ENCODE peak calls at places on chromosomes 3 and 15, in four cellular contexts. J is transverse colon, F is adrenal gland, H is stomach. C is an unnamed sample.

GRCh38 chr3:45180899-45181298 is 34.7 kb upstream of the CDCP1 start:
- DNase-seq in J (no peak), F (no peak), H (no peak), C (no peak)

GRCh38 chr15:31609243-31609642 is 282.6 kb downstream of the KLF13 start:
- DNase-seq in J (no peak), F (no peak), H (no peak), C (no peak)

GRCh38 chr3:171615281-171615680 is 155.1 kb upstream of the TNIK start:
- DNase-seq in J (no peak), F (no peak), H (no peak), C (no peak)

GRCh38 chr15:72375501-72375845 is 341 bp downstream of the HEXA start:
- DNase-seq in J (peak), F (no peak), H (peak), C (no peak)

GRCh38 chr15:40769310-40770146 is at the start of gene C15orf62:
- DNase-seq in J (peak), F (peak), H (peak), C (peak)

GRCh38 chr3:114887806-114888205 is 259.3 kb downstream of the ZBTB20 start:
- DNase-seq in J (no peak), F (no peak), H (no peak), C (no peak)

GRCh38 chr3:156488771-156489170 is 66.1 kb downstream of the SSR3 start:
- DNase-seq in J (no peak), F (no peak), H (no peak), C (no peak)

GRCh38 chr3:47113669-47114365 is 50.1 kb downstream of the SETD2 start:
- DNase-seq in J (no peak), F (no peak), H (no peak), C (no peak)

GRCh38 chr3:54817628-54818027 is 110.2 kb downstream of the LRTM1 start:
- DNase-seq in J (no peak), F (no peak), H (no peak), C (no peak)

GRCh38 chr15:27873039-27873438 is 226.1 kb downstream of the OCA2 start:
- DNase-seq in J (no peak), F (no peak), H (no peak), C (no peak)

GRCh38 chr15:67559158-67559557 is 16.7 kb downstream of the MAP2K5 start:
- DNase-seq in J (no peak), F (no peak), H (no peak), C (no peak)

GRCh38 chr3:35659808-35660207 is 20.5 kb downstream of the ARPP21 start:
- DNase-seq in J (peak), F (no peak), H (no peak), C (no peak)

GRCh38 chr15:90262426-90262825 is 3.0 kb upstream of the NGRN start:
- DNase-seq in J (no peak), F (no peak), H (no peak), C (no peak)

GRCh38 chr3:50655009-50655830 is 19.5 kb upstream of the DOCK3 start:
- DNase-seq in J (no peak), F (no peak), H (no peak), C (no peak)

GRCh38 chr15:67244966-67245478 is 9.4 kb downstream of the AAGAB start:
- DNase-seq in J (no peak), F (no peak), H (no peak), C (no peak)

GRCh38 chr15:64004582-64004981 is 41.7 kb downstream of the DAPK2 start:
- DNase-seq in J (peak), F (peak), H (peak), C (no peak)

GRCh38 chr15:25436707-25437106 is 2.1 kb downstream of the UBE3A start:
- DNase-seq in J (no peak), F (no peak), H (no peak), C (no peak)

GRCh38 chr3:56188201-56188600 is 280.1 kb downstream of the ERC2 start:
- DNase-seq in J (no peak), F (no peak), H (no peak), C (no peak)

GRCh38 chr3:45760878-45761711 is 35.2 kb downstream of the SLC6A20 start:
- DNase-seq in J (peak), F (peak), H (peak), C (peak)

GRCh38 chr15:79981861-79982455 is 11.0 kb upstream of the BCL2A1 start:
- DNase-seq in J (no peak), F (no peak), H (no peak), C (no peak)

GRCh38 chr3:169668957-169669681 is 5.6 kb upstream of the MECOM start:
- DNase-seq in J (peak), F (peak), H (peak), C (peak)

GRCh38 chr3:116254535-116254934 is 190.8 kb downstream of the LSAMP start:
- DNase-seq in J (no peak), F (no peak), H (no peak), C (no peak)

GRCh38 chr15:70156781-70157261 is 59.1 kb upstream of the TLE3 start:
- DNase-seq in J (no peak), F (peak), H (peak), C (no peak)

DNA sequence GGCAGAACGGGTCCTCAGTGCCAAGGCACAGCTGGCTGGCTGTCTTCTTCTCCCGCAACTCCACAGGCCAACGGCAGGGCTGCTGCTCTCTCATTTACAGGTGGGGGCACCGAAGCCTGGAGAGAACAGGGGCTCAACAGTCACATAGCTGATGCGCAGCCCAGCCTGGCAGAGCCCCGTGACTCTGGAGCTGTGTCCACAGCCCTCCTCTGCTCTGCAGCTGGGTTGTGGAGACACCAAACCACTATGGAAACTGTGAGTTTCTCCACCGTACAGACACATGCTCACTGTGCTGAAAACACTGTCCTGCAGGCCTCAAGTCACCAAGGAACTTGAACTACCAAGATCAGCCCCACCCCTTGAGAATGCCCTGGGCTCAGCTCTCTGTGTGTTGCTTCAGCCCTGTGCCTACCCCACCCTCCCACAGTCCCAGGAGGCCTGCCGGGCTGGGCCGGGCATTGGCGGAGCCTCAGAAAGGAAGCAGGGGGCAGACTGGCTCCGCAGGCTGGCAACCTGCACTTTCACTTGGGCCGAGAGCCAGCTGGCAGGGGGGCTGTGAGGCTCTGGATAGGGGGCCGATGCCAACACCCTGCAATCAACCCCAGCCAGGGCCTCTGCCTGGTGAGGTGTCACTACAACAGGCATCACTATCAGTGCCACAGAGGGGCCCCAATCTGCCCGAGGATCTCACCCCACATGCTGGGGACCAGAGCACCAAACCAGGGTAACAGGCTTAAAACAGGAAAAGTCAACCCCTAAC is 113.7 kb upstream of the RPL32 start:
- DNase-seq in J (peak), F (peak), H (peak), C (peak)
- TF ChIP-seq POLR2A in J (no peak), F (peak), H (no peak), C (no peak)

GRCh38 chr3:12490547-12490946 is 6.3 kb downstream of the TSEN2 start:
- DNase-seq in J (no peak), F (no peak), H (no peak), C (no peak)
- H3K4me3 ChIP-seq in J (no peak), F (no peak), H (no peak), C (no peak)

GRCh38 chr15:38427380-38427779 is 26.5 kb upstream of the FAM98B start:
- DNase-seq in J (no peak), F (no peak), H (no peak), C (no peak)
- TF ChIP-seq CTCF in J (no peak), F (no peak), H (no peak), C (no peak)

GRCh38 chr3:30632065-30632464 is 25.7 kb downstream of the TGFBR2 start:
- DNase-seq in J (no peak), F (no peak), H (no peak), C (no peak)

GRCh38 chr3:30630238-30631030 is 24.0 kb downstream of the TGFBR2 start:
- DNase-seq in J (no peak), F (no peak), H (no peak), C (no peak)

GRCh38 chr3:30632521-30632920 is 26.1 kb downstream of the TGFBR2 start:
- DNase-seq in J (no peak), F (no peak), H (no peak), C (no peak)

GRCh38 chr3:30629736-30630135 is 23.3 kb downstream of the TGFBR2 start:
- DNase-seq in J (no peak), F (no peak), H (no peak), C (no peak)

DNA sequence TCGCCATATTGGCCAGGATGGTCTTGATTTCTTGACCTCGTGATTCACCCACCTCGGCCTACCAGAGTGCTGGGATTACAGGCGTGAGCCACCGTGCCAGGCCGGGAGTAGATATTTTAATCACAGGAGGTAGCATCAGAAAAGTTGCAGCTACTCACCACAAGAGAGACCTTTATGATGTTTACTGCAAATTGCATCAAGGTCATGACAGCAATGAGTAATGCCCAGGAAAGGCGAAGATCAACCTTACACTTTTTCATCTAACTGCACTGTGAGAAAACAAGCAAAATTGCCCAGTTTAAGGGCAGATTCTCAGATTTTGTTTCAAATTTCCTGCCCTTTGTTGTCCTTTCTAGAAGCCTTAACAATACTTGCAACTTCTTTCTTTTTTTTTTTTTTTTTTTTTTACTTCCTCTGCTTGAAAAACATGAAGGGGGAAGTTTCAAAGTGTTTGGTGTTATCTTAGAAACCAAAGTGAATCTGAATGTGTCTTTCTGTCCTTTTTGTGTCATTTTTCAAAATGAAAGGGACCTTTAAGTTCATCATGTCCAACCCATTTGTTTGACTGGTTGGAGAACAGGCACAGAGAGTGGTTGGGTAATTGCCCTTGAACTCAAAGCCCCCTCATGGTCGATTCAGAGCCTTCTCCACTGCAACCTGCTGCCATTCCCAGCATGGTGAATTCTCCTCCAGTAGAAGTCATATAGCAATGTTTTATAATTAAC is 25.0 kb downstream of the TGFBR2 start:
- DNase-seq in J (no peak), F (peak), H (no peak), C (no peak)
- TF ChIP-seq POLR2A in J (no peak), F (no peak), H (no peak), C (no peak)

DNA sequence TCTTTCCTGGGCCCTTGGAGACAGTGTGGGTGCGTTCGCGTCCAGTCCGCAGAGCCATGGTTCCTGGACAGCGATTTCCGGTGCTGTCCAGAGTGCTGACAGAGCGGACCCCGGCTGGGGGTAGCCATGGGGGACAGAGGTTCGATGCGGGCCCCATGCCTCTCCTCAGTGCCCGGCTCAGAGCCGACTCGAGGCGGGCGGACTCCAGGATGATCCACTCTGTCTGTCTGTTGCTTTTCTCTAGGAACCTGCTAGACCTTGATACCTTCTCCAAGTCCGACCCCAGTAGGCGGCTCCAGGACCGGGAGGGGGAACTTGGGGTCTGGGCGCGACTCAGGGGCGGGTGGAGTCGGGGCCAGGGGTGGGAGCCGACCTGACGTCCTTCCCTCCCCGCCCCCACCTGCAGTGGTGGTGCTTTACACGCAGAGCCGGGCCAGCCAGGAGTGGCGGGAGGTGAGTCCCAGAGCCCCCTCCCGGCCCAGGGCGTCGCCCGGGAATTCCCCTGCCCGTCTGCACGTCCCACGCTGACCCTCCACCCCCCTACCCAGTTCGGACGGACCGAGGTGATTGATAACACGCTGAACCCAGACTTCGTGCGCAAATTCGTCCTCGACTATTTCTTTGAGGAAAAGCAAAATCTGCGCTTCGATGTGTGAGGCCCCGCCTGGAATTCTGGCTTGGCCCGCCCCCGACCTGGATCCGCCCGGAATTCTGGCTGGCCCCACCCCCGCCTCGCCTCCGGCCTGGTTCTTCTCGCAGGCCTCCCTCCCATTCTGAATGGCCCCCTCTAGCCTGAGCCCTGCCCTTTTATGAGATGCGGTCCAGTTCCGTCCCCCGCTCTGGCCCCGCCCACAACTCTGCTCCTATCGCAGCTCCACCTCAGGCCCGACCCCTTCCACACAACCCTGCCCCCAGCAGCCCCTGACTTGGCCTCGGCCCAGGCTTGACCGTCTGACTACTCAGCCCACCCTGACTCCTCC is 1.0 kb downstream of the CPNE9 start:
- DNase-seq in J (peak), F (peak), H (peak), C (no peak)
- H3K4me3 ChIP-seq in J (peak), F (no peak), H (peak), C (no peak)

GRCh38 chr3:123741058-123741511 is 143.0 kb downstream of the MYLK start:
- DNase-seq in J (no peak), F (no peak), H (no peak), C (no peak)

GRCh38 chr3:123743121-123743520 is 141.0 kb downstream of the MYLK start:
- DNase-seq in J (no peak), F (no peak), H (no peak), C (no peak)

GRCh38 chr3:123749716-123750115 is 134.4 kb downstream of the MYLK start:
- DNase-seq in J (no peak), F (no peak), H (no peak), C (no peak)

GRCh38 chr3:123750209-123750608 is 133.9 kb downstream of the MYLK start:
- DNase-seq in J (no peak), F (no peak), H (no peak), C (no peak)

GRCh38 chr3:123745184-123745855 is 138.8 kb downstream of the MYLK start:
- DNase-seq in J (no peak), F (no peak), H (no peak), C (no peak)
- TF ChIP-seq CTCF in J (no peak), F (no peak), H (no peak), C (no peak)

DNA sequence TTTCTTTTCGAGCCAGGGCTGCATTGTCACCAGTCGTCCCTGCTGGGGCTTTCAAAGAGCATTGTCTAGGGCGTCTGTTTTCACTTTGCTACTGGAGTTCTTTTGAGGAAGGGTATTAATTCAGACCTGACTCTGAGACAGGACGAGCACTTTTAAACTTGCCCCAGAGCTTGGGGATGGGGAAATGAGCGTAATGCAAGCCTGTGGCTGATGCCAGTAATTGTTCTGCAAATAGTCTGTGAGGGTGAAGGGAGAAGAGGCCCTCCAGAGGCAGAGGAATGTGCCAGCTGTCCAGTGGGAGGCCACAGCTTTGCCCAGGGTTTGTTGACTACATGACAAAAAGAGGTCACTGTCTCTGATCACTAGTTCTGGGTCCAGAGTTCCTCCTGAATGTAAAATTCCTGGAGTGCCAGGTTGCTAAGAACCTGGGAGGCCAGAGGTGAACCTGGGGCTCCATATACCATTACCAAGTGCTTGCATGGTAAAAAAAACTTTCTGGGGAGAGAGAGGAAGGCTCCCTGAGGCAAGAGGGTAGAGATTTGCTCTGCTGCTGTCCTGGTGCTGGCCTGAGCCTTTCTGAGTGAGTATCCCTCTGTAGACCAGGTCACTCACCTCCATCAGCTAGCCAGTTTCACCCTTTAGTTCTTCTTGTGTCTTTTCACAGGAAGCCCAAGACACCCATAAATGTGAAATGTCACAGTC is 14.8 kb downstream of the EEFSEC start:
- DNase-seq in J (no peak), F (no peak), H (no peak), C (no peak)
- TF ChIP-seq POLR2A in J (no peak), F (no peak), H (no peak), C (no peak)

GRCh38 chr15:42419369-42419768 is 60.1 kb downstream of the CAPN3 start:
- DNase-seq in J (no peak), F (no peak), H (no peak), C (no peak)
- H3K4me3 ChIP-seq in J (no peak), F (no peak), H (no peak), C (no peak)

GRCh38 chr3:27138562-27138961 is 230.6 kb downstream of the NEK10 start:
- DNase-seq in J (no peak), F (no peak), H (no peak), C (no peak)

GRCh38 chr3:27145719-27146118 is 223.5 kb downstream of the NEK10 start:
- DNase-seq in J (no peak), F (no peak), H (no peak), C (no peak)

GRCh38 chr3:27146786-27147185 is 222.4 kb downstream of the NEK10 start:
- DNase-seq in J (no peak), F (no peak), H (no peak), C (no peak)

GRCh38 chr3:27138005-27138404 is 231.2 kb downstream of the NEK10 start:
- DNase-seq in J (no peak), F (no peak), H (no peak), C (no peak)

DNA sequence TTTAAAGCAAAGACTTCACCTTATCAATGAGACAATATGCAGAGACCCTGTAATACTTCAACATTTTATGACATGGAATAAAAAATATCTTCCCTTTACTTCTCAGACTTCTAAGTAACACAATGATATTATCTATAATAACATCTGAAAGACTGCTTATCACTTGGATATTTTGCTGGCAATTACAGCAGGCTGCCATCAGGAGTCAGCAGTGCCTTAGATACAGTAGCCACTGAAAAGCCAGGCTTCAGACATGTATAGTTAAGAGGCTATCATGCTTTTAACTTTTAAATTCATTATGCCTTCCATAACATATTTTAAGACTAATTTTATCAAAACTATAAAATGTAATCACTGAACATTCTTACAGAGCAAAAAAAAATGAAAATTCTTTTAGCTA is 227.5 kb downstream of the NEK10 start:
- DNase-seq in J (no peak), F (no peak), H (no peak), C (no peak)
- TF ChIP-seq CTCF in J (no peak), F (no peak), H (no peak), C (no peak)

GRCh38 chr3:141386611-141387110 is 18.4 kb downstream of the ZBTB38 start:
- DNase-seq in J (no peak), F (no peak), H (no peak), C (no peak)
- TF ChIP-seq POLR2A in J (peak), F (peak), H (no peak), C (no peak)

C was measured in ovary.